ENCODE peak calls at places on chromosomes 12 and 14, in eight cellular contexts. V is RWPE1, P is IMR-90, I is lung, R is right lobe of liver, D is astrocyte of the cerebellum, A is HCT116, N is psoas muscle. G is an unnamed sample.
A peak's percentile ranks its signal among the peaks of the same experiment; 100 is the strongest.

GRCh38 chr12:27931390-27931789 is 41.1 kb downstream of the PTHLH start:
- DNase-seq in V (no peak), P (no peak), I (no peak), R (no peak), D (no peak), A (no peak), N (no peak), G (no peak)

GRCh38 chr14:99839696-99840095 is 46.5 kb downstream of the EML1 start:
- DNase-seq in V (no peak), P (no peak), I (no peak), R (no peak), D (no peak), A (no peak), N (no peak), G (no peak)

GRCh38 chr14:35403397-35404245 is 928 bp downstream of the NFKBIA start:
- DNase-seq in V (peak; percentile 92), P (peak; percentile 92), I (peak; percentile 97), R (peak; percentile 98), D (peak; percentile 82), A (peak; percentile 58), N (peak; percentile 98), G (peak; percentile 94)

GRCh38 chr14:67485501-67486095 is 2.9 kb downstream of the TMEM229B start:
- DNase-seq in V (no peak), P (no peak), I (no peak), R (no peak), D (no peak), A (no peak), N (no peak), G (no peak)

GRCh38 chr12:109203480-109203879 is 87.1 kb downstream of the ACACB start:
- DNase-seq in V (no peak), P (no peak), I (no peak), R (no peak), D (no peak), A (no peak), N (no peak), G (no peak)

GRCh38 chr12:71787574-71787973 is 32.9 kb downstream of the RAB21 start:
- DNase-seq in V (no peak), P (no peak), I (no peak), R (no peak), D (no peak), A (no peak), N (no peak), G (no peak)

GRCh38 chr12:106113042-106113441 is 25.7 kb downstream of the NUAK1 start:
- DNase-seq in V (no peak), P (peak; percentile 68), I (no peak), R (no peak), D (no peak), A (peak; percentile 19), N (no peak), G (peak; percentile 25)

GRCh38 chr12:10562306-10562933 is 51.0 kb downstream of the MAGOHB start:
- DNase-seq in V (peak; percentile 28), P (peak; percentile 54), I (no peak), R (no peak), D (peak; percentile 51), A (peak; percentile 48), N (no peak), G (peak; percentile 42)

GRCh38 chr12:22334696-22335290 is at the start of gene ST8SIA1:
- DNase-seq in V (peak; percentile 42), P (no peak), I (no peak), R (peak; percentile 26), D (no peak), A (no peak), N (peak; percentile 52), G (peak; percentile 60)

GRCh38 chr12:32125455-32126084 is 18.9 kb downstream of the BICD1 start:
- DNase-seq in V (no peak), P (peak; percentile 69), I (no peak), R (no peak), D (no peak), A (no peak), N (no peak), G (no peak)

GRCh38 chr14:67630186-67630585 is 10.5 kb downstream of the ARG2 start:
- DNase-seq in V (no peak), P (no peak), I (no peak), R (no peak), D (no peak), A (no peak), N (no peak), G (no peak)

GRCh38 chr14:20327005-20327869 is 5.8 kb downstream of the CCNB1IP1 start:
- DNase-seq in V (peak; percentile 47), P (peak; percentile 72), I (no peak), R (no peak), D (peak; percentile 42), A (peak; percentile 58), N (no peak), G (peak; percentile 62)

GRCh38 chr12:25089738-25090137 is 105.2 kb downstream of the DNAI7 start:
- DNase-seq in V (peak; percentile 27), P (no peak), I (no peak), R (peak; percentile 23), D (no peak), A (no peak), N (no peak), G (no peak)

GRCh38 chr12:130775953-130776856 is 60.1 kb upstream of the RIMBP2 start:
- DNase-seq in V (peak; percentile 70), P (peak; percentile 88), I (peak; percentile 39), R (peak; percentile 48), D (peak; percentile 57), A (peak; percentile 26), N (peak; percentile 39), G (peak; percentile 56)

GRCh38 chr12:3263282-3263681 is 186.1 kb downstream of the TSPAN9 start:
- DNase-seq in V (no peak), P (no peak), I (no peak), R (no peak), D (no peak), A (no peak), N (no peak), G (no peak)
- TF ChIP-seq CTCF in V (no peak), P (no peak), I (no peak), R (no peak), D (no peak), A (no peak), N (no peak), G (no peak)

DNA sequence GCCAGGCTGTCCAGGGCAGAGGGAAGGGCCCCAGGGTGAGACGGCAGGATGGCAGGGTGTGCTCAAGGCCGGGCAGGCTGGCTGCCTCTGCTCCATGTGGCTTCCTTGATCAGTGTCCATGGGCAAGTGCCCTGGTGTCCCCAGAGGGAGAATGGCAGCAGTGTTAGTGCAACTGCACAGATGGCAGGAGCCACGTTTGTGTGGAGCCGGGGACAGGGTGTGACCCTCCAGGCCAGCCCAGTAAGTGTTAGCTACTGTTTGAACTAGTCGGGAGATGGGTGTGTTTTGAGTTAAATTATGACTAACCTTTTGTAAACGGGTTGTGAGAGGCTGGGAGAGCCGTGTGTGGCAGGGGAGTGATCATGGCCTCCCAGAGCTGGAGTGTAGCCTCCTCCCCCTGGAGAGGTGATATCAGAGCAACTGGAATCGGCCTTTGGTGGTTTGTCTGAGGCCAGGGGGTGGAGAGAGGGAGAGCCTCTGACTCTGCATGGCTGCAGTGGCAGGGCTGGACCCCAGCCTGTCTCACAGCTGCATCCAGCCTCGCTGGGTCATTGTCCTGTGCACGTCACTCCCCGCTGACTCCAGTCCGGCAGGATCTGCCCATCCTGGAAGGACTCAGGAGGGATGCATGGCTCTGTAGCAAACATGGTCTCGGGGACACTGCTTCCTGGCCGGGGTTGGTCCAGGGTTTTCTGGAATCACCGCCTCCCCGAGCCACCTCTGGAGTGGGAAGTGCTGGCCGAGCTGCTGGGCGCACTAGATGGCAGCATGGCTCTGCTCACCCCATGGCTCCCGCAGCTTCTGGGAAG is 27.8 kb downstream of the AACS start:
- DNase-seq in V (peak; percentile 43), P (peak; percentile 66), I (peak; percentile 38), R (no peak), D (no peak), A (no peak), N (peak; percentile 35), G (no peak)
- TF ChIP-seq CTCF in V (no peak), P (peak; percentile 3), I (no peak), R (no peak), D (no peak), A (no peak), N (no peak), G (no peak)

DNA sequence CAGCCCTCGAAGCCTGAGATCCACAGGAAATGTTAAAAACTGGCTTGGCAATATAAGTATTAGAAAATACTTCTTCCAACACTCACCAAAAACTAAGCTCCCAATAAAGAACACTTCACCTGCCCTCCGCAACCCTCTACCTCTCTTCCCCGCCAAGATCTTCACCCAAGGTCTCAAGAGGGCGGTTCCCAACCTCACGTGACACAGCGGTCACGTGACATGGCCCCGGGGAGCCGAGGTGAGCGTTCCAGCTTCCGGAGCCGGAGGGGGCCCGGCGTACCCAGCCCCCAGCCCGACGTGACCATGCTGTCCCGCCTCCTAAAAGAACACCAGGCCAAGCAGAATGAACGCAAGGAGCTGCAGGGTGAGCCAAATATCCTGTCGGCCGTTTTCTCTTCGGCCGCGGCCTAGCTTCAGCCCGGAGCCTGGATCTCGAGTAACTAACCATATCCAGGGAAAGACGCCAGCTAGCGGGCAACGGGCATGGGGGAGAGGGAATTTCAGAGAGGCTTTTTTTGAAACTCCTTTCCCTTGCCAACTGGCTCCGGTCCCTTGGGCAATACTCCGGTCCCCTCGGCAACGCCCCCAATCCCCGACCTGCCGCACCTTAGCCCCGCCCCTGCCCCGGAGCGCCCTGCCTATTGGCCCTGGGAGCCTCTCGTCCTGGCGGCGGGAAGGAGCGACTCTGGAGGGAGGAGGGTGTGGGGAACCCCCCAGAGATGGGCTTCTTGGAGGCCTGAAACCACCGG is at the start of gene BLOC1S1:
- DNase-seq in V (peak; percentile 94), P (peak; percentile 91), I (peak; percentile 94), R (peak; percentile 95), D (peak; percentile 82), A (peak; percentile 94), N (peak; percentile 94), G (peak; percentile 96)
- TF ChIP-seq CTCF in V (no peak), P (no peak), I (no peak), R (no peak), D (peak; percentile 2), A (no peak), N (peak; percentile 6), G (no peak)

GRCh38 chr14:97916669-97917068 is 1119.5 kb downstream of the VRK1 start:
- DNase-seq in V (no peak), P (no peak), I (no peak), R (no peak), D (no peak), A (no peak), N (no peak), G (no peak)

GRCh38 chr14:97917169-97917568 is 1120.0 kb downstream of the VRK1 start:
- DNase-seq in V (peak; percentile 26), P (no peak), I (no peak), R (no peak), D (no peak), A (no peak), N (no peak), G (no peak)

GRCh38 chr14:97916100-97916499 is 1118.9 kb downstream of the VRK1 start:
- DNase-seq in V (no peak), P (no peak), I (no peak), R (no peak), D (no peak), A (no peak), N (no peak), G (no peak)

GRCh38 chr14:97924922-97925613 is 1127.9 kb downstream of the VRK1 start:
- DNase-seq in V (no peak), P (no peak), I (no peak), R (no peak), D (no peak), A (no peak), N (no peak), G (no peak)

DNA sequence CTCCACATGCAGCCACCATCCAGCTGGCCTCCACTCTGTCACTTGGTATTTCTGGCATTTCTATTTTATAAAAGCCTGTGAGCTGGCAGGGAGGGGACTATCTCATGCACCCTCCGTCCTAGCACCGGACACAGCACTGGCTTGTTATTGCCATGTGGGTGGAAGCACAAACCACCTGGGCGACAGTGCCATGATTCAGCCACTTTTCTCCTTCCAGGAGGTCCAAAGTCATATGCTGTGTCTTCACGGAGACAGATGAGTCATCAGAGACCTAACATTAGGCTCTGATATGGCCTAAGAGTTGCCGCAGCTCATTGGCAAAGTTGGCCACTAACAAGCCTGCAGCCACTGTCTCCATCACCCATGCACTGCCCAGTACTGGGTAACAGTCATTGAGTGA is 1123.0 kb downstream of the VRK1 start:
- DNase-seq in V (no peak), P (no peak), I (no peak), R (no peak), D (no peak), A (no peak), N (no peak), G (no peak)
- TF ChIP-seq CTCF in V (no peak), P (no peak), I (no peak), R (no peak), D (no peak), A (no peak), N (no peak), G (no peak)